ENCODE peak calls at places on chromosomes 11 and 22, in six cellular contexts. I is mesenchymal stem cell, T is IMR-90, D is mesendoderm, H is H1, S is trophoblast cell. U is an unnamed sample.

GRCh38 chr11:91755526-91755925 is 469.1 kb upstream of the FAT3 start:
- DNase-seq in I (no peak), T (no peak), D (no peak), H (no peak), S (no peak), U (no peak)

GRCh38 chr11:23542171-23542570 is 681.9 kb upstream of the CCDC179 start:
- DNase-seq in I (no peak), T (no peak), D (no peak), H (no peak), S (no peak), U (no peak)

GRCh38 chr11:3218483-3219280 is at the start of gene MRGPRG:
- DNase-seq in I (no peak), T (no peak), D (no peak), H (peak; percentile 43), S (no peak), U (no peak)

GRCh38 chr11:5092821-5093585 is 23.6 kb downstream of the OR52E1 start:
- DNase-seq in I (no peak), T (no peak), D (no peak), H (no peak), S (no peak), U (no peak)

GRCh38 chr11:114075891-114076441 is 16.5 kb downstream of the ZBTB16 start:
- DNase-seq in I (peak; percentile 93), T (peak; percentile 24), D (peak; percentile 77), H (peak; percentile 72), S (peak; percentile 51), U (peak; percentile 32)

GRCh38 chr22:20983081-20983745 is 1.1 kb downstream of the LZTR1 start:
- DNase-seq in I (peak; percentile 52), T (peak; percentile 18), D (no peak), H (no peak), S (no peak), U (no peak)

GRCh38 chr11:1953489-1954284 is 6.6 kb downstream of the MRPL23 start:
- DNase-seq in I (no peak), T (no peak), D (no peak), H (no peak), S (no peak), U (no peak)

GRCh38 chr11:62398011-62398994 is 20.5 kb upstream of the SCGB1A1 start:
- DNase-seq in I (peak; percentile 62), T (peak; percentile 44), D (peak; percentile 92), H (no peak), S (peak; percentile 72), U (no peak)

GRCh38 chr11:128451651-128452470 is 135.5 kb downstream of the ETS1 start:
- DNase-seq in I (no peak), T (peak; percentile 57), D (no peak), H (no peak), S (no peak), U (no peak)

GRCh38 chr11:8963569-8964323 is 496 bp downstream of the TMEM9B start:
- DNase-seq in I (no peak), T (no peak), D (peak; percentile 91), H (peak; percentile 90), S (peak; percentile 82), U (no peak)

GRCh38 chr11:126834149-126834548 is 166.4 kb downstream of the KIRREL3 start:
- DNase-seq in I (peak; percentile 15), T (peak; percentile 91), D (no peak), H (no peak), S (no peak), U (no peak)

GRCh38 chr11:17471501-17471900 is 5.1 kb downstream of the ABCC8 start:
- DNase-seq in I (no peak), T (no peak), D (no peak), H (no peak), S (no peak), U (no peak)

GRCh38 chr22:47090591-47091240 is 328.3 kb downstream of the TBC1D22A start:
- DNase-seq in I (peak; percentile 69), T (peak; percentile 60), D (peak; percentile 88), H (peak; percentile 62), S (peak; percentile 19), U (peak; percentile 14)

GRCh38 chr11:111531687-111532364 is 8.7 kb upstream of the LAYN start:
- DNase-seq in I (peak; percentile 95), T (peak; percentile 95), D (peak; percentile 57), H (no peak), S (peak; percentile 71), U (no peak)

GRCh38 chr11:65793144-65793581 is 6.3 kb downstream of the OVOL1 start:
- DNase-seq in I (no peak), T (no peak), D (no peak), H (no peak), S (no peak), U (no peak)

GRCh38 chr11:83691387-83692088 is 405.4 kb upstream of the CCDC90B start:
- DNase-seq in I (no peak), T (no peak), D (no peak), H (no peak), S (no peak), U (no peak)

GRCh38 chr11:34329876-34330275 is 27.9 kb downstream of the ABTB2 start:
- DNase-seq in I (no peak), T (no peak), D (no peak), H (no peak), S (no peak), U (no peak)

GRCh38 chr11:43693731-43694130 is 13.2 kb downstream of the HSD17B12 start:
- DNase-seq in I (no peak), T (no peak), D (no peak), H (no peak), S (no peak), U (no peak)

GRCh38 chr11:30018443-30018842 is 1.6 kb upstream of the KCNA4 start:
- DNase-seq in I (no peak), T (no peak), D (no peak), H (no peak), S (no peak), U (no peak)

GRCh38 chr11:131867457-131868257 is 497.2 kb downstream of the NTM start:
- DNase-seq in I (peak; percentile 84), T (peak; percentile 89), D (peak; percentile 90), H (peak; percentile 86), S (peak; percentile 57), U (peak; percentile 59)

GRCh38 chr11:131874070-131874469 is 503.7 kb downstream of the NTM start:
- DNase-seq in I (no peak), T (no peak), D (no peak), H (no peak), S (no peak), U (no peak)

GRCh38 chr11:131870305-131870704 is 499.9 kb downstream of the NTM start:
- DNase-seq in I (no peak), T (no peak), D (no peak), H (no peak), S (no peak), U (no peak)

GRCh38 chr11:131868769-131869482 is 498.5 kb downstream of the NTM start:
- DNase-seq in I (peak; percentile 14), T (peak; percentile 41), D (peak; percentile 42), H (no peak), S (no peak), U (no peak)

GRCh38 chr11:131871061-131871460 is 500.6 kb downstream of the NTM start:
- DNase-seq in I (no peak), T (no peak), D (no peak), H (no peak), S (no peak), U (no peak)
- H2AK5ac ChIP-seq in I (no peak overlapping the region), T (no peak overlapping the region), D (no peak overlapping the region), H (no peak overlapping the region), S (no peak overlapping the region), U (no peak overlapping the region)

GRCh38 chr11:122309262-122309925 is 193.4 kb upstream of the BLID start:
- DNase-seq in I (no peak), T (no peak), D (no peak), H (no peak), S (no peak), U (no peak)
- H3K4me3 ChIP-seq in I (no peak overlapping the region), T (no peak overlapping the region), D (no peak overlapping the region), H (no peak overlapping the region), S (no peak overlapping the region), U (no peak overlapping the region)

GRCh38 chr22:17710023-17710422 is 64.2 kb downstream of the BID start:
- DNase-seq in I (no peak), T (no peak), D (no peak), H (no peak), S (no peak), U (no peak)

GRCh38 chr22:17706451-17706900 is 67.8 kb downstream of the BID start:
- DNase-seq in I (peak; percentile 97), T (peak; percentile 93), D (peak; percentile 78), H (no peak), S (peak; percentile 64), U (no peak)

GRCh38 chr22:17705565-17706450 is 67.3 kb downstream of the BCL2L13 start:
- DNase-seq in I (peak; percentile 23), T (peak; percentile 6), D (no peak), H (no peak), S (peak; percentile 55), U (no peak)

GRCh38 chr22:17706947-17707346 is 67.3 kb downstream of the BID start:
- DNase-seq in I (no peak), T (no peak), D (no peak), H (no peak), S (no peak), U (no peak)

DNA sequence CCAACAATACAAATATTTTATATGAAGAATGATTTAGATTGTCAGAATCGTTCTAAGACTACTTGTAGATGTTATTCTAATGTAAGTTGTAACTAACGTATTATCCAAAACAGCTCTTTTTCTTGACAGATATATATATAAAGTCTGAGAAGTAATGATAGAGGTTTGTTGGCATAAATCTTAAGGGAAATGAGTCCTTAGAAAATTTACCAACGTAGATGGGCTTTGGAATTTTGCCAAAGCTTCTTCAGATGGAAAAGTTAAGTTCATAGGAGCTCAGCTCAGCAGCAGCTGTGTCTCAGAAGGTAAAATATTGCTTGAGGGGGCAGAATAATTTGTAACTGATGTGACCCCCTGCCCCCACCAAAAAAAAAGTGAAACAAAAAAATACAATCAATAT is 66.7 kb downstream of the BID start:
- DNase-seq in I (peak; percentile 43), T (no peak), D (no peak), H (no peak), S (no peak), U (no peak)
- H3K9ac ChIP-seq in I (peak overlapping the region; percentile 92), T (peak overlapping the region; percentile 8), D (no peak overlapping the region), H (no peak overlapping the region), S (no peak overlapping the region), U (no peak overlapping the region)

DNA sequence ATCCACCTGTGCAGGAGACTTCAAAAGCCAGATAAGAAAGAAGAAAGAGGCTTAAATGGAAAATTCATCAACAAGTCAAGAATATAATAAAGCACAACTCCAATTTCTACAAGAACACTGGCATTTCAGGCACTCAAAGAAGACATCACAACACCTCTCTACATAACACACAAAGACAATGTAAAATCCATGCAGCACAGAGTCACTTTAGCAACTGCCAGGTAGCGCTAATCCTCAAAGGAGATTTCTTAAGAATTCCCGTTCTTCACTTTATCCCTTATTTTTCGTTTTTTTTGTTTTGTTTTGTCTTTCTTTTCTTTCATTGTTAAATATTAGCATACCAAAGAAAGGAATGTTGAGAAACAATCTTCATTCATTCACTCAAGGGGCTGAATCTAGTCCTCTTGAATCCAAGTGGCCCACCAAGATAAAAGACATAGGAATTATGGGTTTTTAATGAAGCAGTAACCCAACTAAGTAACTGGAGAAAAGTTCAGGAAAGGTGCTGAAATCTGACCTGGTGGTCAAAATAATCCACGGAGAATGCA is 95.0 kb downstream of the CADM1 start:
- DNase-seq in I (no peak), T (no peak), D (no peak), H (no peak), S (no peak), U (peak; percentile 18)
- H2AK5ac ChIP-seq in I (no peak overlapping the region), T (no peak overlapping the region), D (no peak overlapping the region), H (peak overlapping the region; percentile 92), S (no peak overlapping the region), U (no peak overlapping the region)

GRCh38 chr22:35729309-35729698 is 11.6 kb downstream of the APOL5 start:
- DNase-seq in I (no peak), T (no peak), D (no peak), H (no peak), S (no peak), U (no peak)
- H3K4me3 ChIP-seq in I (no peak overlapping the region), T (no peak overlapping the region), D (no peak overlapping the region), H (no peak overlapping the region), S (no peak overlapping the region), U (no peak overlapping the region)